ENCODE peak calls at places on chromosomes 12 and 14, in ten cellular contexts. V is kidney, T is endothelial cell, D is progenitor cell of endocrine pancreas, Y is HFF-Myc, U is Panc1, G is SK-N-SH, Q is GM06990, N is AG09319, W is sigmoid colon. B is an unnamed sample.

GRCh38 chr14:94355191-94355794 is 32.2 kb upstream of the SERPINA6 start:
- DNase-seq in V (no peak), D (no peak), Y (no peak), N (peak), G (no peak), Q (peak), W (no peak), T (peak), U (no peak), B (peak)

GRCh38 chr14:93892923-93893549 is 34.1 kb upstream of the FAM181A start:
- DNase-seq in W (peak), N (peak), Q (peak), Y (no peak), V (peak), G (peak), U (peak), D (peak), T (peak), B (peak)

GRCh38 chr12:128381961-128382360 is 115.0 kb downstream of the TMEM132C start:
- DNase-seq in Y (no peak), G (no peak), U (no peak), V (no peak), Q (no peak), T (no peak), D (no peak), N (no peak), W (no peak), B (no peak)

GRCh38 chr14:24337824-24338175 is 2.0 kb downstream of the RIPK3 start:
- DNase-seq in T (no peak), V (no peak), Y (no peak), W (no peak), G (no peak), D (no peak), Q (no peak), U (no peak), N (no peak), B (no peak)

GRCh38 chr12:74791365-74791764 is 253.7 kb downstream of the ATXN7L3B start:
- DNase-seq in D (no peak), G (no peak), U (no peak), W (no peak), Q (no peak), T (no peak), Y (no peak), N (no peak), V (no peak), B (no peak)

GRCh38 chr14:78857974-78858373 is 687.8 kb downstream of the NRXN3 start:
- DNase-seq in U (no peak), Y (no peak), Q (no peak), G (no peak), N (no peak), W (no peak), T (no peak), V (no peak), D (no peak), B (no peak)

GRCh38 chr12:103373088-103373523 is 122.7 kb downstream of the C12orf42 start:
- DNase-seq in U (no peak), N (no peak), T (no peak), D (no peak), V (no peak), W (no peak), Q (no peak), G (no peak), Y (no peak), B (no peak)

GRCh38 chr12:123839826-123840225 is 77.7 kb downstream of the DNAH10 start:
- DNase-seq in Y (no peak), W (no peak), Q (no peak), U (no peak), G (peak), D (no peak), V (peak), N (no peak), T (no peak), B (no peak)

GRCh38 chr14:42921876-42922275 is 1315.2 kb downstream of the LRFN5 start:
- DNase-seq in T (no peak), V (no peak), D (no peak), G (no peak), W (no peak), Y (no peak), N (no peak), Q (no peak), U (no peak), B (no peak)

GRCh38 chr12:57154804-57155434 is 7.5 kb upstream of the LRP1-AS start:
- DNase-seq in Q (no peak), Y (no peak), D (no peak), T (no peak), N (no peak), G (no peak), U (no peak), V (no peak), W (no peak), B (no peak)

DNA sequence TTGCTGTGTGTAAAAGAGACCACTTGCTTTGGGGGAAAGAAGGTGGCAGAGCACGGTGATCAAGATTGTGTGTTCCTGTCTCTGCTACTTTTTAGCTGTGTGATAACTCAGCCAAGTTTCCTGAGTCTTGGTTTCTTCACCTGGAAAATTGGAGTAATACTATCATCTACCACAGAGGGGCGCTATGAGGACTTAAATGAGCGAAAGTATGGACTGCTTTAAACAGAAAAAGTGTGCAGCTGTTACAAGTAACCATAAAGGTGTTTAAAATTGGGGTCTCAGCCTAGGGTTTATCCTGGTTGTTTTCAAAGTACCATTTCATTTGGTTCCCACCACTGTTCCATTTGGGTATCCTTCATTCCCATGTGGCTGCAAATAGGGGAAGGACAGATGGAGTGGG is 65.9 kb upstream of the WSCD2 start:
- DNase-seq in V (no peak), D (no peak), N (no peak), W (no peak), G (no peak), U (peak), Q (no peak), T (peak), Y (no peak), B (no peak)
- TF ChIP-seq CTCF in V (peak), D (peak), N (peak), W (no peak), G (peak), U (peak), Q (peak), T (peak), Y (peak), B (peak)

GRCh38 chr12:111806304-111806703 is 35.7 kb upstream of the MAPKAPK5 start:
- DNase-seq in T (no peak), Q (no peak), V (no peak), G (no peak), Y (no peak), D (no peak), U (no peak), N (no peak), W (peak), B (no peak)

GRCh38 chr12:111803038-111803626 is 36.4 kb downstream of the ALDH2 start:
- DNase-seq in N (no peak), V (no peak), D (no peak), U (no peak), Q (no peak), T (no peak), W (no peak), Y (no peak), G (no peak), B (no peak)

GRCh38 chr12:111807232-111807631 is 34.8 kb upstream of the MAPKAPK5 start:
- DNase-seq in Y (no peak), V (no peak), U (no peak), W (peak), N (no peak), Q (no peak), T (no peak), G (no peak), D (no peak), B (no peak)

GRCh38 chr12:111799758-111800157 is 33.0 kb downstream of the ALDH2 start:
- DNase-seq in D (no peak), W (no peak), G (no peak), Y (no peak), V (no peak), N (no peak), T (no peak), Q (no peak), U (no peak), B (no peak)

DNA sequence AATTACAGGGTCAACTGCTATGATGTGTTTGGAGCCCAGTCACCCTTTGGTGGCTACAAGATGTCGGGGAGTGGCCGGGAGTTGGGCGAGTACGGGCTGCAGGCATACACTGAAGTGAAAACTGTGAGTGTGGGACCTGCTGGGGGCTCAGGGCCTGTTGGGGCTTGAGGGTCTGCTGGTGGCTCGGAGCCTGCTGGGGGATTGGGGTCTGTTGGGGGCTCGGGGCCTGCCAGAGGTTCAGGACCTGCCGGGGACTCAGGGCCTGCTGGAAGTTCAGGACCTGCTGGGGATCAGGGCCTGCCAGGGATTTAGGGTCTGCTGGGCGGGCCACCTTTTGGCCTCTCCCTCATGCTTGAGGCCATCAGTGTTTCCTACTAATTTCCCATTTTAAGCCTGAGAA is 37.1 kb downstream of the ALDH2 start:
- DNase-seq in N (no peak), V (no peak), Q (no peak), D (no peak), G (no peak), U (no peak), T (no peak), Y (no peak), W (no peak), B (no peak)
- TF ChIP-seq CTCF in N (no peak), V (no peak), Q (no peak), D (no peak), G (no peak), U (no peak), T (no peak), Y (no peak), W (no peak), B (no peak)

GRCh38 chr14:89011727-89012271 is 187.3 kb downstream of the TTC8 start:
- DNase-seq in G (no peak), V (no peak), Q (no peak), N (no peak), Y (no peak), U (no peak), W (no peak), D (no peak), T (no peak), B (no peak)

GRCh38 chr14:89013698-89014569 is 189.5 kb downstream of the TTC8 start:
- DNase-seq in G (no peak), D (no peak), V (no peak), W (no peak), U (no peak), Y (no peak), T (no peak), N (no peak), Q (no peak), B (no peak)

GRCh38 chr14:89012272-89013097 is 188.0 kb downstream of the TTC8 start:
- DNase-seq in U (no peak), Y (no peak), V (no peak), G (no peak), N (no peak), T (no peak), D (no peak), Q (no peak), W (no peak), B (no peak)

GRCh38 chr14:89014570-89014847 is 190.1 kb downstream of the TTC8 start:
- DNase-seq in D (no peak), V (no peak), G (no peak), N (no peak), U (no peak), Y (no peak), Q (no peak), T (no peak), W (no peak), B (no peak)

GRCh38 chr14:89013098-89013504 is 188.7 kb downstream of the TTC8 start:
- DNase-seq in T (no peak), N (no peak), V (no peak), Y (no peak), Q (no peak), W (no peak), G (no peak), U (peak), D (no peak), B (no peak)
- TF ChIP-seq CTCF in T (no peak), N (peak), V (no peak), Y (peak), Q (no peak), W (no peak), G (peak), U (peak), D (peak), B (no peak)

DNA sequence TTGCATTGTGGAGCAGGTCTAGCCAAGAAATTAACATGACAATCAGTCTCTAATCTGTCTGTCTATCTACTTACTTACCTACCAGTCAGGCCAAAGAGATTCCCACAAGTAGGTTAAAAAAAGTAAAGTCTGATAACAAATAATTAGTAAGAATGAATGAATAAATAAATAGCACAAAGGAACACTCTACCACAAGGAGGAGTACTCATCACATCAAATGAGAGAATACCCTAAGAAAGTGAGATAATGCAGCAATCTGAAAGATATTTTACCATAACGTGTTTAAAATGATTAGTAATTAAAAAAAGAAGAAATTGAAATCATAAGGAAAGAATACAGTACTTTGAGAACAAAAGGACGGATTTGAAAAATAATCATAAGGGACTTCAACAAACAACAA is 187.2 kb downstream of the SYNE2 start:
- DNase-seq in Y (no peak), W (no peak), Q (no peak), U (no peak), T (no peak), D (no peak), N (no peak), G (no peak), V (no peak), B (no peak)
- TF ChIP-seq CTCF in Y (peak), W (no peak), Q (no peak), U (no peak), T (no peak), D (no peak), N (peak), G (peak), V (no peak), B (no peak)

GRCh38 chr14:59429798-59430197 is 35.4 kb downstream of the GPR135 start:
- DNase-seq in G (no peak), U (no peak), W (no peak), Y (no peak), V (no peak), D (no peak), N (no peak), Q (no peak), T (no peak), B (no peak)

GRCh38 chr14:59425322-59425945 is 39.7 kb downstream of the GPR135 start:
- DNase-seq in T (no peak), Q (no peak), N (no peak), D (no peak), W (peak), U (no peak), G (no peak), Y (no peak), V (peak), B (no peak)

GRCh38 chr14:59424707-59425106 is 40.5 kb downstream of the GPR135 start:
- DNase-seq in T (no peak), Q (no peak), G (no peak), D (no peak), U (no peak), Y (no peak), V (peak), N (no peak), W (peak), B (no peak)

GRCh38 chr14:59427653-59428578 is 37.3 kb downstream of the GPR135 start:
- DNase-seq in D (no peak), N (no peak), Q (no peak), Y (no peak), T (no peak), G (no peak), W (peak), U (no peak), V (peak), B (no peak)

GRCh38 chr14:59428581-59429012 is 36.6 kb downstream of the GPR135 start:
- DNase-seq in Y (no peak), G (no peak), U (no peak), Q (no peak), V (no peak), D (no peak), N (no peak), W (no peak), T (no peak), B (no peak)
- TF ChIP-seq CTCF in Y (peak), G (peak), U (no peak), Q (no peak), V (no peak), D (no peak), N (peak), W (peak), T (no peak), B (no peak)

GRCh38 chr14:61321385-61322010 is at the start of gene PRKCH:
- DNase-seq in Q (peak), G (peak), T (peak), Y (no peak), D (peak), V (peak), W (peak), U (no peak), N (no peak), B (peak)
- TF ChIP-seq CTCF in Q (peak), G (peak), T (no peak), Y (no peak), D (peak), V (no peak), W (no peak), U (peak), N (no peak), B (no peak)

B was measured in nephron progenitor cell.